ENCODE peak calls at places on chromosomes 12 and 14, in five cellular contexts. O is activated CD4-positive, alpha-beta T cell treated with anti-CD3 and anti-CD28 coated beads for 36 hours; Z is pancreas; E is RPMI7951; W is SHP77. C is an unnamed sample.

GRCh38 chr12:72586456-72586855 is 314.3 kb downstream of the TRHDE start:
- DNase-seq in Z (no peak), W (no peak), E (no peak), O (no peak), C (no peak)

GRCh38 chr12:107818984-107819383 is 44.5 kb downstream of the ASCL4 start:
- DNase-seq in W (no peak), O (no peak), Z (peak), E (peak), C (no peak)

GRCh38 chr14:92659765-92660561 is 88.5 kb downstream of the LGMN start:
- DNase-seq in W (no peak), Z (peak), E (no peak), O (no peak), C (no peak)

GRCh38 chr14:56331815-56332214 is 213.6 kb downstream of the PELI2 start:
- DNase-seq in W (peak), O (no peak), Z (no peak), E (peak), C (no peak)

GRCh38 chr12:9509464-9510166 is 98.1 kb downstream of the KLRB1 start:
- DNase-seq in O (no peak), Z (peak), E (peak), W (no peak), C (no peak)

GRCh38 chr12:127911289-127911688 is 355.7 kb upstream of the TMEM132C start:
- DNase-seq in W (no peak), Z (no peak), E (no peak), O (no peak), C (no peak)

GRCh38 chr12:53611304-53611703 is 14.9 kb downstream of the ATF7 start:
- DNase-seq in E (no peak), O (no peak), Z (no peak), W (no peak), C (no peak)

GRCh38 chr12:52067081-52067374 is 2.8 kb upstream of the ATG101 start:
- DNase-seq in O (no peak), W (no peak), Z (no peak), E (no peak), C (no peak)

GRCh38 chr12:96359328-96359727 is 40.9 kb downstream of the CDK17 start:
- DNase-seq in E (peak), Z (no peak), O (no peak), W (no peak), C (no peak)

GRCh38 chr12:131829795-131830334 is 1.7 kb downstream of the MMP17 start:
- DNase-seq in W (no peak), E (no peak), O (no peak), Z (no peak), C (no peak)

GRCh38 chr12:42450248-42450647 is 124.3 kb downstream of the PPHLN1 start:
- DNase-seq in Z (no peak), E (no peak), W (no peak), O (no peak), C (no peak)

GRCh38 chr14:36952702-36953101 is 219.7 kb downstream of the SLC25A21 start:
- DNase-seq in W (no peak), O (no peak), E (peak), Z (no peak), C (no peak)

GRCh38 chr12:112962561-112962960 is 15.8 kb upstream of the OAS2 start:
- DNase-seq in E (no peak), O (no peak), W (no peak), Z (no peak), C (no peak)

GRCh38 chr14:79369359-79370332 is 841.7 kb downstream of the DIO2 start:
- DNase-seq in E (peak), W (no peak), O (no peak), Z (peak), C (peak)

GRCh38 chr12:102816816-102817434 is 100.1 kb downstream of the PAH start:
- DNase-seq in E (peak), Z (no peak), O (no peak), W (peak), C (no peak)

GRCh38 chr14:99930420-99931274 is 134.6 kb upstream of the EVL start:
- DNase-seq in O (peak), Z (no peak), E (no peak), W (no peak), C (no peak)

GRCh38 chr14:95006479-95006878 is 150.8 kb downstream of the DICER1 start:
- DNase-seq in Z (no peak), W (no peak), E (no peak), O (no peak), C (no peak)

GRCh38 chr12:132077322-132078100 is 66.6 kb downstream of the DDX51 start:
- DNase-seq in W (no peak), E (no peak), Z (no peak), O (no peak), C (no peak)

GRCh38 chr14:90140298-90140955 is 78.6 kb downstream of the KCNK13 start:
- DNase-seq in Z (no peak), E (peak), W (peak), O (no peak), C (no peak)

GRCh38 chr12:130335517-130336392 is 1.9 kb upstream of the PIWIL1 start:
- DNase-seq in O (peak), E (peak), Z (no peak), W (peak), C (peak)